ENCODE peak calls at places on chromosome 15, in nine cellular contexts. S is Kasumi-1, E is NCI-H82, X is Peyer's patch, O is EH, D is stomach, I is glutamatergic neuron, F is astrocyte of the hippocampus, G is glomerular endothelial cell. J is an unnamed sample.

GRCh38 chr15:69592954-69593353 is 140.3 kb downstream of the RPLP1 start:
- DNase-seq in S (no peak), E (no peak), X (no peak), O (no peak), D (no peak), I (no peak), F (no peak), G (no peak), J (no peak)

GRCh38 chr15:63277044-63277892 is at the start of gene APH1B:
- DNase-seq in S (peak), E (peak), X (peak), O (peak), D (peak), I (peak), F (peak), G (no peak), J (peak)

GRCh38 chr15:73282567-73283200 is 86.1 kb downstream of the HCN4 start:
- DNase-seq in S (no peak), E (no peak), X (no peak), O (no peak), D (no peak), I (no peak), F (no peak), G (no peak), J (no peak)

GRCh38 chr15:80572337-80572736 is 122.8 kb upstream of the ABHD17C start:
- DNase-seq in S (no peak), E (no peak), X (no peak), O (no peak), D (peak), I (no peak), F (no peak), G (no peak), J (no peak)

GRCh38 chr15:98126326-98127090 is 166.0 kb downstream of the ARRDC4 start:
- DNase-seq in S (no peak), E (no peak), X (no peak), O (peak), D (no peak), I (no peak), F (peak), G (no peak), J (no peak)

GRCh38 chr15:101727186-101727585 is 2.9 kb upstream of the TARS3 start:
- DNase-seq in S (no peak), E (no peak), X (no peak), O (no peak), D (no peak), I (no peak), F (no peak), G (no peak), J (no peak)

GRCh38 chr15:64740361-64741170 is 34.8 kb downstream of the RBPMS2 start:
- DNase-seq in S (peak), E (peak), X (no peak), O (peak), D (no peak), I (no peak), F (peak), G (no peak), J (peak)

GRCh38 chr15:82828064-82828463 is 18.6 kb downstream of the WHAMM start:
- DNase-seq in S (no peak), E (no peak), X (no peak), O (no peak), D (no peak), I (no peak), F (no peak), G (no peak), J (no peak)

GRCh38 chr15:70058642-70059360 is 38.9 kb downstream of the TLE3 start:
- DNase-seq in S (no peak), E (no peak), X (peak), O (no peak), D (no peak), I (no peak), F (no peak), G (no peak), J (no peak)

GRCh38 chr15:87597346-87598052 is 659.0 kb downstream of the NTRK3 start:
- DNase-seq in S (no peak), E (peak), X (no peak), O (peak), D (no peak), I (no peak), F (no peak), G (no peak), J (no peak)

GRCh38 chr15:55737373-55737772 is 5.6 kb downstream of the PRTG start:
- DNase-seq in S (no peak), E (no peak), X (no peak), O (peak), D (no peak), I (no peak), F (peak), G (peak), J (no peak)

GRCh38 chr15:89119489-89120478 is 31.5 kb downstream of the ABHD2 start:
- DNase-seq in S (no peak), E (no peak), X (no peak), O (no peak), D (no peak), I (no peak), F (peak), G (no peak), J (peak)

GRCh38 chr15:55619783-55620182 is 31.6 kb upstream of the PYGO1 start:
- DNase-seq in S (no peak), E (no peak), X (no peak), O (no peak), D (no peak), I (no peak), F (no peak), G (no peak), J (no peak)

GRCh38 chr15:59438891-59439290 is 905 bp downstream of the FAM81A start:
- DNase-seq in S (no peak), E (no peak), X (peak), O (no peak), D (no peak), I (no peak), F (peak), G (no peak), J (no peak)

GRCh38 chr15:77698481-77698880 is 65.8 kb upstream of the LINGO1 start:
- DNase-seq in S (no peak), E (no peak), X (no peak), O (no peak), D (no peak), I (no peak), F (no peak), G (no peak), J (no peak)

GRCh38 chr15:59413577-59413976 is 24.4 kb upstream of the FAM81A start:
- DNase-seq in S (no peak), E (no peak), X (no peak), O (no peak), D (no peak), I (no peak), F (no peak), G (no peak), J (no peak)

GRCh38 chr15:93274276-93274675 is 185.3 kb upstream of the RGMA start:
- DNase-seq in S (no peak), E (peak), X (no peak), O (no peak), D (no peak), I (no peak), F (no peak), G (no peak), J (no peak)

GRCh38 chr15:74835312-74835823 is 7.6 kb downstream of the ULK3 start:
- DNase-seq in S (peak), E (peak), X (peak), O (peak), D (peak), I (peak), F (peak), G (no peak), J (peak)

GRCh38 chr15:72592103-72592502 is 62.4 kb upstream of the GOLGA6B start:
- DNase-seq in S (no peak), E (no peak), X (no peak), O (no peak), D (no peak), I (no peak), F (no peak), G (no peak), J (no peak)

GRCh38 chr15:77486542-77487478 is 66.1 kb downstream of the HMG20A start:
- DNase-seq in S (no peak), E (no peak), X (no peak), O (no peak), D (no peak), I (no peak), F (no peak), G (no peak), J (no peak)

GRCh38 chr15:57395292-57395691 is 19.0 kb downstream of the CGNL1 start:
- DNase-seq in S (no peak), E (peak), X (no peak), O (peak), D (no peak), I (no peak), F (peak), G (peak), J (peak)

GRCh38 chr15:56557415-56557814 is 92.5 kb upstream of the MNS1 start:
- DNase-seq in S (no peak), E (no peak), X (no peak), O (no peak), D (no peak), I (no peak), F (no peak), G (no peak), J (no peak)

GRCh38 chr15:64809649-64810498 is 15.6 kb downstream of the PIF1 start:
- DNase-seq in S (peak), E (peak), X (peak), O (peak), D (peak), I (peak), F (peak), G (no peak), J (peak)

GRCh38 chr15:97902140-97902780 is 58.2 kb upstream of the ARRDC4 start:
- DNase-seq in S (no peak), E (no peak), X (no peak), O (peak), D (no peak), I (no peak), F (peak), G (no peak), J (no peak)

GRCh38 chr15:41660235-41661077 is at the start of gene MGA:
- DNase-seq in S (peak), E (peak), X (peak), O (peak), D (peak), I (peak), F (peak), G (no peak), J (peak)

GRCh38 chr15:69573815-69574472 is 121.3 kb downstream of the RPLP1 start:
- DNase-seq in S (no peak), E (no peak), X (no peak), O (peak), D (no peak), I (no peak), F (peak), G (no peak), J (peak)

GRCh38 chr15:31171731-31172130 is 70.2 kb upstream of the TRPM1 start:
- DNase-seq in S (no peak), E (no peak), X (no peak), O (no peak), D (no peak), I (no peak), F (no peak), G (no peak), J (no peak)

GRCh38 chr15:77606142-77607034 is 26.3 kb downstream of the LINGO1 start:
- DNase-seq in S (no peak), E (peak), X (no peak), O (peak), D (no peak), I (no peak), F (no peak), G (no peak), J (no peak)

GRCh38 chr15:68352401-68353062 is 75.0 kb downstream of the FEM1B start:
- DNase-seq in S (peak), E (no peak), X (no peak), O (peak), D (no peak), I (no peak), F (peak), G (peak), J (peak)

GRCh38 chr15:81297147-81297572 is 26.8 kb downstream of the STARD5 start:
- DNase-seq in S (no peak), E (no peak), X (no peak), O (peak), D (no peak), I (no peak), F (peak), G (no peak), J (no peak)

GRCh38 chr15:93319121-93319814 is 230.3 kb upstream of the RGMA start:
- DNase-seq in S (no peak), E (no peak), X (no peak), O (no peak), D (no peak), I (no peak), F (peak), G (no peak), J (no peak)